ENCODE peak calls at places on chromosomes 13 and 19, in nine cellular contexts. S is psoas muscle, R is thoracic aorta, Y is A673, Z is choroid plexus epithelial cell, U is Karpas-422, C is neural progenitor cell, J is ascending aorta, E is mammary epithelial cell. K is an unnamed sample.

GRCh38 chr19:45276284-45276687 is 25.2 kb downstream of the MARK4 start:
- DNase-seq in S (no peak), R (no peak), Y (peak), Z (peak), U (peak), C (no peak), J (no peak), E (no peak), K (no peak)

GRCh38 chr19:35030257-35031071 is at the start of gene SCN1B:
- DNase-seq in S (peak), R (no peak), Y (peak), Z (peak), U (peak), C (peak), J (no peak), E (peak), K (peak)

GRCh38 chr13:110390572-110390971 is 83.5 kb downstream of the COL4A2 start:
- DNase-seq in S (no peak), R (no peak), Y (no peak), Z (peak), U (no peak), C (no peak), J (no peak), E (peak), K (no peak)

GRCh38 chr13:20188649-20189553 is 3.8 kb downstream of the GJB2 start:
- DNase-seq in S (no peak), R (no peak), Y (peak), Z (no peak), U (peak), C (peak), J (no peak), E (no peak), K (no peak)

GRCh38 chr19:12965017-12965811 is 4.2 kb upstream of the DAND5 start:
- DNase-seq in S (peak), R (peak), Y (peak), Z (peak), U (peak), C (peak), J (no peak), E (peak), K (peak)

GRCh38 chr13:29118471-29118870 is 298.3 kb downstream of the MTUS2 start:
- DNase-seq in S (no peak), R (no peak), Y (no peak), Z (no peak), U (no peak), C (no peak), J (no peak), E (no peak), K (no peak)

GRCh38 chr13:28321751-28322150 is 173.2 kb downstream of the FLT1 start:
- DNase-seq in S (no peak), R (no peak), Y (no peak), Z (peak), U (peak), C (no peak), J (no peak), E (no peak), K (no peak)

GRCh38 chr13:95494082-95494681 is 58.3 kb upstream of the CLDN10 start:
- DNase-seq in S (no peak), R (no peak), Y (peak), Z (peak), U (peak), C (peak), J (no peak), E (peak), K (no peak)

GRCh38 chr13:114110091-114110829 is 22.2 kb downstream of the RASA3 start:
- DNase-seq in S (peak), R (no peak), Y (no peak), Z (peak), U (no peak), C (peak), J (no peak), E (no peak), K (peak)

GRCh38 chr19:39270091-39270871 is 2.1 kb downstream of the IFNL2 start:
- DNase-seq in S (no peak), R (no peak), Y (no peak), Z (peak), U (no peak), C (no peak), J (no peak), E (no peak), K (no peak)

GRCh38 chr19:12790628-12791344 is 500 bp upstream of the JUNB start:
- DNase-seq in S (peak), R (no peak), Y (no peak), Z (peak), U (peak), C (peak), J (no peak), E (peak), K (no peak)

DNA sequence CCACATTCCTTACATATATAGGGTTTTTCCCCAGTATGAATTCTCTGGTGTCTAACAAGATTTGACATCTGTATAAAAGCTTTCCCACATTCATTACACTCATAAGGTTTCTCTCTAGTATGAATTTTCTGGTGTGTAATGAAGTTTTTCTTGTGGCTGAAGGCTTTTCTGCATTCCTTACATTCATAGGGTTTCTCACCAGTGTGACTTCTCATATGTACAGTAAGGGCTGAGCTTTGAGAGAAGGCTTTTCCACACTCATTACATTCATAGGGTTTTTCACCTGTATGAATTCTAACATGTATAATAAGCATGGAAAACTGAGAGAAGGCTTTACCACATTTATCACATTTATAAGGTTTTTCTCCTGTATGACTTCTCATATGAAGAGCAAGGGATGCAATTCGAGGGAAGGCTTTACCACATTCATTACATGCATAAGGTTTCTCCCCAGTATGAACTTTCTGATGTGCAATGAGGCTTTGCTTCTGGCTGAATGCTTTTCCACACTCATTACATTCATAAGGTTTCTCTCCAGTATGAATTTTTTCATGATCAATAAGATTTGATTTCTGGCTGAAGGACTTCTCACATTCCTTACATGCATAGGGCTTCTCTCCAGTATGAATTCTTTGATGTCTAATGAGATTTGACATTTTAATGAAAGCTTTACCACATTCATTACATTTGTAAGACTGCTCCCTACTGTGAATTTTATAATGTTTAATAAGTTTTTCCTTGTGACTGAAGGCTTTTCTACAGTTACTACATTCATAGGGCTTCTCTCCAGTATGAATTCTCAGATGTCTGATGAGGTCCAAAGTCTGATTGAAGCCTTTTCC is 42.6 kb downstream of the ZNF527 start:
- DNase-seq in S (no peak), R (no peak), Y (no peak), Z (peak), U (no peak), C (no peak), J (no peak), E (peak), K (no peak)
- H3K4me3 ChIP-seq in S (no peak), R (peak), Y (no peak), Z (no peak), U (no peak), C (no peak), J (no peak), E (no peak), K (no peak)

GRCh38 chr19:53034948-53035675 is 9.4 kb upstream of the ERVV-2 start:
- DNase-seq in S (no peak), R (no peak), Y (no peak), Z (no peak), U (no peak), C (no peak), J (no peak), E (no peak), K (no peak)
- H3K4me3 ChIP-seq in S (no peak), R (no peak), Y (no peak), Z (no peak), U (no peak), C (no peak), J (no peak), E (no peak), K (no peak)

GRCh38 chr13:74024314-74024713 is 109.9 kb downstream of the KLF12 start:
- DNase-seq in S (no peak), R (no peak), Y (no peak), Z (peak), U (no peak), C (no peak), J (no peak), E (no peak), K (no peak)

GRCh38 chr13:74027161-74027779 is 106.9 kb downstream of the KLF12 start:
- DNase-seq in S (no peak), R (no peak), Y (no peak), Z (no peak), U (peak), C (no peak), J (no peak), E (no peak), K (no peak)

GRCh38 chr13:74024856-74025255 is 109.3 kb downstream of the KLF12 start:
- DNase-seq in S (no peak), R (no peak), Y (no peak), Z (no peak), U (no peak), C (no peak), J (no peak), E (no peak), K (no peak)

GRCh38 chr13:74025369-74025768 is 108.8 kb downstream of the KLF12 start:
- DNase-seq in S (no peak), R (no peak), Y (no peak), Z (no peak), U (no peak), C (no peak), J (no peak), E (no peak), K (no peak)

GRCh38 chr13:74026753-74027152 is 107.5 kb downstream of the KLF12 start:
- DNase-seq in S (no peak), R (no peak), Y (peak), Z (peak), U (peak), C (no peak), J (no peak), E (peak), K (peak)
- H3K4me3 ChIP-seq in S (no peak), R (no peak), Y (no peak), Z (no peak), U (peak), C (no peak), J (no peak), E (no peak), K (no peak)

GRCh38 chr19:5994407-5995165 is 16.6 kb upstream of the RANBP3 start:
- DNase-seq in S (no peak), R (no peak), Y (no peak), Z (no peak), U (no peak), C (no peak), J (no peak), E (no peak), K (no peak)
- H3K4me3 ChIP-seq in S (peak), R (no peak), Y (no peak), Z (no peak), U (no peak), C (no peak), J (no peak), E (no peak), K (no peak)

GRCh38 chr19:55370305-55370988 is at the start of gene IL11:
- DNase-seq in S (no peak), R (no peak), Y (no peak), Z (no peak), U (no peak), C (peak), J (no peak), E (no peak), K (no peak)

GRCh38 chr19:55369651-55370304 is 485 bp downstream of the IL11 start:
- DNase-seq in S (no peak), R (no peak), Y (peak), Z (peak), U (peak), C (peak), J (no peak), E (peak), K (no peak)

GRCh38 chr19:55366790-55367189 is 3.5 kb downstream of the IL11 start:
- DNase-seq in S (no peak), R (no peak), Y (no peak), Z (no peak), U (no peak), C (no peak), J (no peak), E (no peak), K (no peak)

GRCh38 chr19:55368106-55368505 is 2.2 kb downstream of the IL11 start:
- DNase-seq in S (no peak), R (no peak), Y (no peak), Z (no peak), U (no peak), C (no peak), J (no peak), E (no peak), K (no peak)

GRCh38 chr19:55368701-55369563 is 1.3 kb downstream of the IL11 start:
- DNase-seq in S (no peak), R (no peak), Y (no peak), Z (no peak), U (no peak), C (peak), J (no peak), E (peak), K (no peak)
- H3K4me3 ChIP-seq in S (peak), R (peak), Y (peak), Z (peak), U (no peak), C (peak), J (peak), E (peak), K (no peak)

DNA sequence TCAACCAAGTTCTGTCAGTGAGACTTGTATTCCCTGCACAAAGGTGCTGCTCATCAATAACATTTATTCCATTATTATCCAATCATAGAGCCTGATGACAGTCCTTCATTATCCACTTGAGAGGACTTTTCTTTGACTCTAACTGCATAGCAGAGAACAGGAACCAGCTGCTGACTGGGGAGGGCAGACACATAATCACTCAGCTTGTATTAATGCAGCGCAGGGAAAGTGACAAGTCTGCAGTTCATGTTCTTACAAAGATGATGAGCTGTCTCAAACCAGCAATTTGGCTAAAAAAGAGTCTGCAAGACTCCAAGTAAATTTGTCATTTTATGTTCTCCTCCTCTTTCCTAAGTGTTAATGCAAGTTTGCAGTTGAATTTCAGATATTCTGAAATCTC is 40.0 kb upstream of the CBY2 start:
- DNase-seq in S (no peak), R (no peak), Y (no peak), Z (no peak), U (no peak), C (no peak), J (no peak), E (no peak), K (no peak)
- H3K4me3 ChIP-seq in S (no peak), R (no peak), Y (no peak), Z (no peak), U (no peak), C (no peak), J (no peak), E (no peak), K (no peak)

K was measured in spleen.